ENCODE peak calls at places on chromosomes 7 and 10, in ten cellular contexts. One of them, this sample, is unnamed.

GRCh38 chr7:73308074-73308664 is 457 bp downstream of the NSUN5 start:
- DNase-seq in nucleus accumbens: no peak
- DNase-seq in MCF 10A: peak; percentile 5
- DNase-seq in choroid plexus epithelial cell: no peak
- DNase-seq in SK-N-SH: no peak
- DNase-seq in fibroblast of lung: peak; percentile 9
- DNase-seq in GM13977: peak; percentile 49
- DNase-seq in H4: no peak
- DNase-seq in NAMALWA: no peak
- DNase-seq in progenitor cell of endocrine pancreas: no peak
- DNase-seq in this sample: no peak

GRCh38 chr10:52213511-52213831 is 100.6 kb upstream of the DKK1 start:
- DNase-seq in nucleus accumbens: no peak
- DNase-seq in MCF 10A: peak; percentile 10
- DNase-seq in choroid plexus epithelial cell: peak; percentile 39
- DNase-seq in SK-N-SH: no peak
- DNase-seq in fibroblast of lung: peak; percentile 37
- DNase-seq in GM13977: no peak
- DNase-seq in H4: peak; percentile 47
- DNase-seq in NAMALWA: no peak
- DNase-seq in progenitor cell of endocrine pancreas: no peak
- DNase-seq in this sample: no peak

GRCh38 chr10:105691811-105692210 is 1050.7 kb downstream of the SORCS3 start:
- DNase-seq in nucleus accumbens: no peak
- DNase-seq in MCF 10A: peak; percentile 56
- DNase-seq in choroid plexus epithelial cell: peak; percentile 0
- DNase-seq in SK-N-SH: peak; percentile 15
- DNase-seq in fibroblast of lung: peak; percentile 12
- DNase-seq in GM13977: no peak
- DNase-seq in H4: no peak
- DNase-seq in NAMALWA: peak; percentile 41
- DNase-seq in progenitor cell of endocrine pancreas: no peak
- DNase-seq in this sample: no peak

GRCh38 chr7:112297681-112298080 is 91.2 kb downstream of the ZNF277 start:
- DNase-seq in nucleus accumbens: no peak
- DNase-seq in MCF 10A: no peak
- DNase-seq in choroid plexus epithelial cell: no peak
- DNase-seq in SK-N-SH: no peak
- DNase-seq in fibroblast of lung: no peak
- DNase-seq in GM13977: no peak
- DNase-seq in H4: no peak
- DNase-seq in NAMALWA: no peak
- DNase-seq in progenitor cell of endocrine pancreas: no peak
- DNase-seq in this sample: no peak

GRCh38 chr7:55065511-55066229 is 46.9 kb downstream of the EGFR start:
- DNase-seq in nucleus accumbens: no peak
- DNase-seq in MCF 10A: peak; percentile 80
- DNase-seq in choroid plexus epithelial cell: peak; percentile 88
- DNase-seq in SK-N-SH: no peak
- DNase-seq in fibroblast of lung: peak; percentile 94
- DNase-seq in GM13977: no peak
- DNase-seq in H4: peak; percentile 98
- DNase-seq in NAMALWA: no peak
- DNase-seq in progenitor cell of endocrine pancreas: no peak
- DNase-seq in this sample: no peak

GRCh38 chr10:2037966-2038493 is 300.7 kb upstream of the ADARB2 start:
- DNase-seq in nucleus accumbens: no peak
- DNase-seq in MCF 10A: no peak
- DNase-seq in choroid plexus epithelial cell: no peak
- DNase-seq in SK-N-SH: no peak
- DNase-seq in fibroblast of lung: no peak
- DNase-seq in GM13977: no peak
- DNase-seq in H4: peak; percentile 39
- DNase-seq in NAMALWA: no peak
- DNase-seq in progenitor cell of endocrine pancreas: no peak
- DNase-seq in this sample: no peak

GRCh38 chr10:28984431-28984830 is 304.4 kb upstream of the LYZL1 start:
- DNase-seq in nucleus accumbens: peak; percentile 27
- DNase-seq in MCF 10A: peak; percentile 99
- DNase-seq in choroid plexus epithelial cell: peak; percentile 93
- DNase-seq in SK-N-SH: no peak
- DNase-seq in fibroblast of lung: peak; percentile 89
- DNase-seq in GM13977: no peak
- DNase-seq in H4: peak; percentile 87
- DNase-seq in NAMALWA: no peak
- DNase-seq in progenitor cell of endocrine pancreas: no peak
- DNase-seq in this sample: no peak

GRCh38 chr7:25862254-25862992 is 289.6 kb upstream of the NFE2L3 start:
- DNase-seq in nucleus accumbens: no peak
- DNase-seq in MCF 10A: peak; percentile 96
- DNase-seq in choroid plexus epithelial cell: peak; percentile 100
- DNase-seq in SK-N-SH: peak; percentile 95
- DNase-seq in fibroblast of lung: peak; percentile 99
- DNase-seq in GM13977: peak; percentile 87
- DNase-seq in H4: peak; percentile 100
- DNase-seq in NAMALWA: peak; percentile 100
- DNase-seq in progenitor cell of endocrine pancreas: peak; percentile 99
- DNase-seq in this sample: peak; percentile 100

GRCh38 chr10:126568809-126569208 is 101.7 kb downstream of the C10orf90 start:
- DNase-seq in nucleus accumbens: no peak
- DNase-seq in MCF 10A: no peak
- DNase-seq in choroid plexus epithelial cell: no peak
- DNase-seq in SK-N-SH: no peak
- DNase-seq in fibroblast of lung: peak; percentile 21
- DNase-seq in GM13977: no peak
- DNase-seq in H4: no peak
- DNase-seq in NAMALWA: no peak
- DNase-seq in progenitor cell of endocrine pancreas: no peak
- DNase-seq in this sample: no peak

GRCh38 chr10:102826148-102826796 is 10.9 kb downstream of the CYP17A1 start:
- DNase-seq in nucleus accumbens: no peak
- DNase-seq in MCF 10A: no peak
- DNase-seq in choroid plexus epithelial cell: no peak
- DNase-seq in SK-N-SH: no peak
- DNase-seq in fibroblast of lung: no peak
- DNase-seq in GM13977: no peak
- DNase-seq in H4: no peak
- DNase-seq in NAMALWA: no peak
- DNase-seq in progenitor cell of endocrine pancreas: no peak
- DNase-seq in this sample: no peak

GRCh38 chr10:78207216-78207615 is 173.6 kb downstream of the RPS24 start:
- DNase-seq in nucleus accumbens: no peak
- DNase-seq in MCF 10A: no peak
- DNase-seq in choroid plexus epithelial cell: no peak
- DNase-seq in SK-N-SH: no peak
- DNase-seq in fibroblast of lung: no peak
- DNase-seq in GM13977: no peak
- DNase-seq in H4: no peak
- DNase-seq in NAMALWA: no peak
- DNase-seq in progenitor cell of endocrine pancreas: no peak
- DNase-seq in this sample: no peak